ENCODE peak calls at places on chromosome 18, in six cellular contexts. L is germinal center; T is thoracic aorta; E is CD8-positive, alpha-beta memory T cell; I is activated CD8-positive, alpha-beta memory T cell treated with anti-CD3 and anti-CD28 coated beads, Interleukin-2, amount 10 ng/mL, durations not matched to agents 7 days and 5 days; O is hippocampal formation. S is an unnamed sample.

GRCh38 chr18:57561728-57562423 is 24.6 kb downstream of the FECH start:
- DNase-seq in L (peak; percentile 61), T (no peak), E (no peak), I (no peak), O (no peak), S (peak; percentile 12)

GRCh38 chr18:11163668-11164067 is 14.3 kb upstream of the PIEZO2 start:
- DNase-seq in L (no peak), T (no peak), E (no peak), I (no peak), O (peak; percentile 13), S (no peak)

GRCh38 chr18:74252032-74252380 is 39.8 kb downstream of the CYB5A start:
- DNase-seq in L (no peak), T (no peak), E (no peak), I (no peak), O (no peak), S (no peak)

GRCh38 chr18:74397572-74397971 is 59.5 kb downstream of the DIPK1C start:
- DNase-seq in L (no peak), T (no peak), E (no peak), I (no peak), O (no peak), S (no peak)

GRCh38 chr18:13660510-13660909 is 65.8 kb downstream of the FAM210A start:
- DNase-seq in L (no peak), T (no peak), E (no peak), I (no peak), O (no peak), S (no peak)

GRCh38 chr18:3384664-3385189 is 65.2 kb upstream of the TGIF1 start:
- DNase-seq in L (no peak), T (no peak), E (no peak), I (no peak), O (no peak), S (no peak)

GRCh38 chr18:69978743-69979715 is 31.4 kb upstream of the CD226 start:
- DNase-seq in L (no peak), T (no peak), E (no peak), I (no peak), O (no peak), S (no peak)

GRCh38 chr18:35010983-35011382 is 30.2 kb upstream of the MAPRE2 start:
- DNase-seq in L (no peak), T (no peak), E (no peak), I (no peak), O (no peak), S (no peak)

GRCh38 chr18:46449033-46449432 is 208.0 kb downstream of the LOXHD1 start:
- DNase-seq in L (no peak), T (no peak), E (no peak), I (no peak), O (no peak), S (no peak)

GRCh38 chr18:57352271-57352701 is at the start of gene ST8SIA3:
- DNase-seq in L (no peak), T (no peak), E (no peak), I (no peak), O (no peak), S (no peak)

GRCh38 chr18:60693426-60693825 is 320.9 kb upstream of the MC4R start:
- DNase-seq in L (no peak), T (no peak), E (no peak), I (no peak), O (no peak), S (no peak)

GRCh38 chr18:45617284-45617683 is 2.0 kb downstream of the SLC14A2 start:
- DNase-seq in L (no peak), T (peak; percentile 74), E (no peak), I (no peak), O (no peak), S (no peak)

GRCh38 chr18:75958683-75959082 is 531.2 kb upstream of the SMIM21 start:
- DNase-seq in L (no peak), T (no peak), E (no peak), I (no peak), O (no peak), S (no peak)

GRCh38 chr18:43869451-43870008 is 592.2 kb upstream of the SYT4 start:
- DNase-seq in L (no peak), T (no peak), E (no peak), I (no peak), O (no peak), S (no peak)

GRCh38 chr18:79877163-79878091 is 74.0 kb downstream of the SLC66A2 start:
- DNase-seq in L (no peak), T (no peak), E (peak; percentile 49), I (no peak), O (no peak), S (no peak)

GRCh38 chr18:9835112-9835755 is 50.5 kb upstream of the TXNDC2 start:
- DNase-seq in L (no peak), T (no peak), E (no peak), I (no peak), O (no peak), S (no peak)

GRCh38 chr18:21831413-21831831 is 90.8 kb downstream of the MIB1 start:
- DNase-seq in L (no peak), T (peak; percentile 18), E (no peak), I (no peak), O (peak; percentile 13), S (no peak)

GRCh38 chr18:73942081-73942625 is 205.5 kb downstream of the FBXO15 start:
- DNase-seq in L (no peak), T (no peak), E (no peak), I (no peak), O (no peak), S (no peak)

GRCh38 chr18:9673296-9674251 is 34.5 kb upstream of the RAB31 start:
- DNase-seq in L (peak; percentile 65), T (no peak), E (no peak), I (peak; percentile 51), O (no peak), S (no peak)

S was measured in progenitor cell of endocrine pancreas.